ENCODE peak calls at places on chromosomes 7 and 10, in ten cellular contexts. I is ascending aorta, Z is glutamatergic neuron, E is mesothelial cell of epicardium, H is ACHN, M is gastrocnemius medialis, J is dermis microvascular lymphatic vessel endothelial cell, V is Daoy, B is GM12891, Y is non-pigmented ciliary epithelial cell. X is an unnamed sample.

GRCh38 chr7:99260395-99260794 is 12.2 kb upstream of the MYH16 start:
- DNase-seq in I (no peak), Z (no peak), E (no peak), H (no peak), M (no peak), J (no peak), V (no peak), B (no peak), Y (no peak), X (no peak)

GRCh38 chr7:80039255-80039884 is 95.3 kb upstream of the GNAI1 start:
- DNase-seq in I (no peak), Z (no peak), E (no peak), H (no peak), M (no peak), J (no peak), V (no peak), B (no peak), Y (no peak), X (no peak)

GRCh38 chr10:18565006-18565405 is 86.4 kb downstream of the NSUN6 start:
- DNase-seq in I (no peak), Z (no peak), E (no peak), H (no peak), M (no peak), J (no peak), V (no peak), B (no peak), Y (no peak), X (no peak)

GRCh38 chr7:30331338-30331737 is 46.9 kb downstream of the ZNRF2 start:
- DNase-seq in I (no peak), Z (no peak), E (no peak), H (no peak), M (no peak), J (peak), V (no peak), B (no peak), Y (no peak), X (no peak)

GRCh38 chr10:58873161-58873560 is 303.3 kb upstream of the PHYHIPL start:
- DNase-seq in I (no peak), Z (no peak), E (no peak), H (no peak), M (no peak), J (no peak), V (no peak), B (no peak), Y (no peak), X (no peak)

GRCh38 chr10:69061305-69062161 is 26.4 kb upstream of the SRGN start:
- DNase-seq in I (peak), Z (no peak), E (no peak), H (peak), M (peak), J (peak), V (peak), B (no peak), Y (peak), X (no peak)

GRCh38 chr7:50795253-50795652 is 12.6 kb upstream of the GRB10 start:
- DNase-seq in I (no peak), Z (no peak), E (no peak), H (no peak), M (no peak), J (no peak), V (no peak), B (no peak), Y (no peak), X (no peak)

GRCh38 chr10:35574924-35575352 is 30.2 kb upstream of the GJD4 start:
- DNase-seq in I (no peak), Z (no peak), E (no peak), H (no peak), M (no peak), J (no peak), V (peak), B (no peak), Y (peak), X (no peak)

GRCh38 chr10:69960606-69961167 is 92.0 kb upstream of the MACROH2A2 start:
- DNase-seq in I (no peak), Z (no peak), E (peak), H (no peak), M (no peak), J (no peak), V (no peak), B (no peak), Y (no peak), X (no peak)

GRCh38 chr7:50939026-50939425 is 156.3 kb upstream of the GRB10 start:
- DNase-seq in I (no peak), Z (no peak), E (no peak), H (no peak), M (no peak), J (no peak), V (peak), B (no peak), Y (peak), X (no peak)

GRCh38 chr10:119378737-119379067 is 163.8 kb downstream of the RGS10 start:
- DNase-seq in I (no peak), Z (no peak), E (no peak), H (no peak), M (peak), J (no peak), V (peak), B (no peak), Y (no peak), X (peak)

GRCh38 chr7:123661765-123662164 is 6.1 kb downstream of the LMOD2 start:
- DNase-seq in I (no peak), Z (no peak), E (no peak), H (no peak), M (no peak), J (no peak), V (no peak), B (no peak), Y (no peak), X (no peak)

GRCh38 chr7:142796501-142797341 is 26.0 kb downstream of the PRSS2 start:
- DNase-seq in I (no peak), Z (peak), E (peak), H (no peak), M (no peak), J (no peak), V (peak), B (peak), Y (no peak), X (no peak)

GRCh38 chr7:17474724-17475344 is 176.4 kb downstream of the AHR start:
- DNase-seq in I (no peak), Z (peak), E (no peak), H (peak), M (no peak), J (no peak), V (peak), B (no peak), Y (no peak), X (no peak)

GRCh38 chr10:124659380-124659779 is 84.8 kb downstream of the FAM53B start:
- DNase-seq in I (no peak), Z (no peak), E (no peak), H (no peak), M (no peak), J (no peak), V (no peak), B (no peak), Y (no peak), X (no peak)

GRCh38 chr7:126690848-126691751 is 561.6 kb downstream of the GRM8 start:
- DNase-seq in I (no peak), Z (no peak), E (no peak), H (no peak), M (no peak), J (no peak), V (no peak), B (no peak), Y (no peak), X (no peak)

GRCh38 chr10:7606977-7607404 is 59.8 kb downstream of the ITIH5 start:
- DNase-seq in I (no peak), Z (no peak), E (no peak), H (no peak), M (peak), J (no peak), V (no peak), B (no peak), Y (no peak), X (no peak)

GRCh38 chr7:122616951-122617350 is 82.0 kb downstream of the RNF133 start:
- DNase-seq in I (no peak), Z (no peak), E (no peak), H (no peak), M (no peak), J (peak), V (no peak), B (no peak), Y (no peak), X (no peak)

GRCh38 chr10:6581750-6582697 is 1.9 kb upstream of the PRKCQ start:
- DNase-seq in I (no peak), Z (no peak), E (no peak), H (no peak), M (peak), J (no peak), V (peak), B (no peak), Y (no peak), X (no peak)

X was measured in cerebellar nuclear complex.